ENCODE peak calls at places on chromosomes 11 and 22, in nine cellular contexts. F is IMR-90; W is activated CD8-positive, alpha-beta T cell treated with anti-CD3 and anti-CD28 coated beads for 36 hours; D is AML-193; G is bronchial epithelial cell; Z is SHP77 treated with DMSO at 0.1 percent for 48 hours; U is GM04504; P is Calu3; Y is effector CD4-positive, alpha-beta T cell. H is an unnamed sample.

GRCh38 chr22:46381142-46381541 is 45.6 kb downstream of the TRMU start:
- DNase-seq in F (peak), W (no peak), D (no peak), G (peak), Z (no peak), U (no peak), P (no peak), Y (no peak), H (no peak)

GRCh38 chr11:64848779-64849599 is 4.5 kb upstream of the CDC42BPG start:
- DNase-seq in F (no peak), W (peak), D (no peak), G (no peak), Z (no peak), U (no peak), P (peak), Y (no peak), H (peak)

GRCh38 chr11:129618046-129618569 is 197.5 kb upstream of the TMEM45B start:
- DNase-seq in F (no peak), W (no peak), D (no peak), G (no peak), Z (no peak), U (no peak), P (no peak), Y (no peak), H (no peak)

GRCh38 chr22:35539910-35540599 is 576 bp upstream of the RASD2 start:
- DNase-seq in F (peak), W (peak), D (peak), G (no peak), Z (no peak), U (no peak), P (peak), Y (peak), H (peak)

GRCh38 chr11:6632116-6633073 is 13.2 kb upstream of the TPP1 start:
- DNase-seq in F (no peak), W (peak), D (no peak), G (no peak), Z (no peak), U (no peak), P (no peak), Y (no peak), H (no peak)

GRCh38 chr22:42320463-42321416 is 50.3 kb upstream of the TCF20 start:
- DNase-seq in F (no peak), W (no peak), D (no peak), G (no peak), Z (peak), U (no peak), P (no peak), Y (no peak), H (no peak)

GRCh38 chr22:36546092-36546804 is 17.3 kb upstream of the EIF3D start:
- DNase-seq in F (peak), W (peak), D (peak), G (peak), Z (peak), U (no peak), P (peak), Y (no peak), H (peak)

GRCh38 chr11:9574806-9575530 is 1.5 kb downstream of the WEE1 start:
- DNase-seq in F (peak), W (peak), D (peak), G (peak), Z (peak), U (peak), P (peak), Y (no peak), H (peak)

GRCh38 chr11:33835143-33835878 is 56.6 kb downstream of the LMO2 start:
- DNase-seq in F (peak), W (no peak), D (peak), G (peak), Z (no peak), U (peak), P (no peak), Y (no peak), H (no peak)

GRCh38 chr22:31753634-31754471 is at the start of gene DEPDC5:
- DNase-seq in F (peak), W (peak), D (peak), G (peak), Z (peak), U (peak), P (peak), Y (peak), H (peak)